ENCODE peak calls at places on chromosomes 16 and 17, in nine cellular contexts. Z, W, Y, C, J, H, I, N and A are unnamed samples.

GRCh38 chr17:83086907-83087787 is 7.7 kb downstream of the METRNL start:
- DNase-seq in Z (no peak), W (no peak), Y (no peak), C (no peak), J (no peak), H (no peak), I (no peak), N (no peak), A (no peak)

GRCh38 chr17:68346448-68346847 is 55.2 kb downstream of the ARSG start:
- DNase-seq in Z (no peak), W (peak; percentile 28), Y (peak; percentile 69), C (no peak), J (no peak), H (no peak), I (no peak), N (no peak), A (peak; percentile 53)

GRCh38 chr17:15103785-15104184 is 161.3 kb downstream of the PMP22 start:
- DNase-seq in Z (no peak), W (no peak), Y (no peak), C (no peak), J (no peak), H (no peak), I (no peak), N (no peak), A (no peak)

GRCh38 chr17:56624315-56624714 is 30.8 kb downstream of the NOG start:
- DNase-seq in Z (no peak), W (no peak), Y (no peak), C (no peak), J (no peak), H (no peak), I (no peak), N (peak; percentile 1), A (no peak)

GRCh38 chr17:73155410-73156165 is 9.2 kb upstream of the SSTR2 start:
- DNase-seq in Z (no peak), W (no peak), Y (no peak), C (no peak), J (no peak), H (no peak), I (no peak), N (no peak), A (no peak)

GRCh38 chr17:71273451-71273850 is 847.4 kb upstream of the SOX9 start:
- DNase-seq in Z (no peak), W (no peak), Y (no peak), C (no peak), J (no peak), H (peak; percentile 22), I (no peak), N (peak; percentile 12), A (no peak)

GRCh38 chr16:77514500-77515225 is 79.8 kb upstream of the ADAMTS18 start:
- DNase-seq in Z (no peak), W (no peak), Y (no peak), C (no peak), J (no peak), H (no peak), I (no peak), N (no peak), A (no peak)

GRCh38 chr17:31726980-31727427 is 132.0 kb downstream of the COPRS start:
- DNase-seq in Z (no peak), W (no peak), Y (no peak), C (no peak), J (peak; percentile 38), H (no peak), I (no peak), N (no peak), A (no peak)

GRCh38 chr16:22327446-22327775 is 30.2 kb downstream of the POLR3E start:
- DNase-seq in Z (no peak), W (no peak), Y (no peak), C (no peak), J (no peak), H (no peak), I (no peak), N (no peak), A (no peak)

GRCh38 chr16:12245923-12246290 is 269.4 kb downstream of the SNX29 start:
- DNase-seq in Z (no peak), W (no peak), Y (no peak), C (no peak), J (no peak), H (no peak), I (no peak), N (no peak), A (no peak)

GRCh38 chr17:81867952-81868673 is 3.0 kb downstream of the ARHGDIA start:
- DNase-seq in Z (no peak), W (no peak), Y (no peak), C (no peak), J (peak; percentile 19), H (no peak), I (no peak), N (no peak), A (no peak)

GRCh38 chr16:84024854-84025253 is 17.7 kb downstream of the SLC38A8 start:
- DNase-seq in Z (no peak), W (no peak), Y (no peak), C (no peak), J (peak; percentile 78), H (no peak), I (no peak), N (peak; percentile 65), A (no peak)

GRCh38 chr16:3822366-3823045 is 58.0 kb downstream of the CREBBP start:
- DNase-seq in Z (no peak), W (no peak), Y (no peak), C (no peak), J (no peak), H (no peak), I (no peak), N (peak; percentile 33), A (no peak)

GRCh38 chr16:51337662-51338061 is 186.6 kb upstream of the SALL1 start:
- DNase-seq in Z (no peak), W (no peak), Y (no peak), C (no peak), J (no peak), H (no peak), I (no peak), N (no peak), A (no peak)
- TF ChIP-seq CTCF in Z (peak; percentile 21), W (no peak), Y (no peak), C (no peak), J (no peak), H (peak; percentile 44), I (no peak), N (no peak), A (no peak)

GRCh38 chr17:75679706-75680201 is 12.6 kb downstream of the SAP30BP start:
- DNase-seq in Z (no peak), W (peak; percentile 64), Y (peak; percentile 64), C (peak; percentile 77), J (no peak), H (peak; percentile 51), I (peak; percentile 83), N (no peak), A (no peak)
- TF ChIP-seq CTCF in Z (no peak), W (no peak), Y (peak; percentile 17), C (peak; percentile 58), J (no peak), H (peak; percentile 34), I (peak; percentile 96), N (peak; percentile 9), A (no peak)

GRCh38 chr16:75695708-75696107 is 5.6 kb downstream of the DUXB start:
- DNase-seq in Z (no peak), W (no peak), Y (no peak), C (no peak), J (peak; percentile 10), H (no peak), I (peak; percentile 18), N (no peak), A (no peak)
- TF ChIP-seq CTCF in Z (no peak), W (no peak), Y (no peak), C (peak; percentile 41), J (no peak), H (peak; percentile 15), I (peak; percentile 18), N (no peak), A (no peak)

GRCh38 chr16:65572156-65572555 is 450.3 kb upstream of the CDH11 start:
- DNase-seq in Z (peak; percentile 66), W (no peak), Y (no peak), C (no peak), J (peak; percentile 78), H (peak; percentile 77), I (no peak), N (peak; percentile 73), A (no peak)
- TF ChIP-seq CTCF in Z (peak; percentile 15), W (no peak), Y (no peak), C (no peak), J (no peak), H (peak; percentile 15), I (no peak), N (no peak), A (no peak)